ENCODE peak calls at places on chromosomes 1 and 21, in four cellular contexts. One of them, this sample, is unnamed.

GRCh38 chr1:51969038-51969705 is 21.3 kb downstream of the RAB3B start:
- DNase-seq in GM12878: no peak
- DNase-seq in HepG2: peak; percentile 92
- DNase-seq in K562: no peak
- DNase-seq in this sample: no peak

GRCh38 chr1:21852282-21853129 is 40.4 kb downstream of the LDLRAD2 start:
- DNase-seq in GM12878: peak; percentile 54
- DNase-seq in K562: no peak
- DNase-seq in HepG2: no peak
- DNase-seq in this sample: no peak

GRCh38 chr1:204714861-204715511 is 29.4 kb upstream of the LRRN2 start:
- DNase-seq in K562: no peak
- DNase-seq in HepG2: no peak
- DNase-seq in GM12878: peak; percentile 51
- DNase-seq in this sample: no peak

GRCh38 chr1:167739752-167740151 is 18.0 kb downstream of the MPZL1 start:
- DNase-seq in HepG2: peak; percentile 46
- DNase-seq in K562: no peak
- DNase-seq in GM12878: no peak
- DNase-seq in this sample: no peak

GRCh38 chr1:202189012-202189790 is 4.4 kb upstream of the LGR6 start:
- DNase-seq in K562: peak; percentile 75
- DNase-seq in GM12878: no peak
- DNase-seq in HepG2: peak; percentile 83
- DNase-seq in this sample: peak; percentile 68

GRCh38 chr21:34881421-34881820 is 167.7 kb downstream of the RUNX1 start:
- DNase-seq in HepG2: no peak
- DNase-seq in K562: no peak
- DNase-seq in GM12878: no peak
- DNase-seq in this sample: no peak

GRCh38 chr1:153049211-153049610 is 8.1 kb downstream of the SPRR2A start:
- DNase-seq in GM12878: no peak
- DNase-seq in K562: no peak
- DNase-seq in HepG2: no peak
- DNase-seq in this sample: no peak

GRCh38 chr1:7255303-7256058 is 470.2 kb downstream of the CAMTA1 start:
- DNase-seq in K562: no peak
- DNase-seq in HepG2: no peak
- DNase-seq in GM12878: no peak
- DNase-seq in this sample: no peak

GRCh38 chr1:229952135-229952534 is 114.9 kb upstream of the GALNT2 start:
- DNase-seq in HepG2: no peak
- DNase-seq in K562: no peak
- DNase-seq in GM12878: no peak
- DNase-seq in this sample: no peak

GRCh38 chr1:231743966-231744365 is 117.4 kb downstream of the DISC1 start:
- DNase-seq in GM12878: no peak
- DNase-seq in K562: no peak
- DNase-seq in HepG2: no peak
- DNase-seq in this sample: no peak

GRCh38 chr1:233328661-233329498 is 1.4 kb downstream of the MAP3K21 start:
- DNase-seq in GM12878: no peak
- DNase-seq in K562: no peak
- DNase-seq in HepG2: no peak
- DNase-seq in this sample: no peak

GRCh38 chr1:155278689-155279160 is 1.5 kb downstream of the HCN3 start:
- DNase-seq in HepG2: no peak
- DNase-seq in K562: no peak
- DNase-seq in GM12878: no peak
- DNase-seq in this sample: no peak

GRCh38 chr1:16207318-16208269 is 4.9 kb downstream of the ARHGEF19 start:
- DNase-seq in GM12878: no peak
- DNase-seq in HepG2: no peak
- DNase-seq in K562: peak; percentile 38
- DNase-seq in this sample: no peak

GRCh38 chr1:155079487-155080249 is 1.0 kb downstream of the EFNA3 start:
- DNase-seq in K562: no peak
- DNase-seq in GM12878: no peak
- DNase-seq in HepG2: no peak
- DNase-seq in this sample: no peak

GRCh38 chr1:85681087-85681486 is 27.1 kb downstream of the ZNHIT6 start:
- DNase-seq in HepG2: peak; percentile 97
- DNase-seq in GM12878: no peak
- DNase-seq in K562: no peak
- DNase-seq in this sample: no peak

GRCh38 chr1:6785721-6786505 is 659 bp downstream of the CAMTA1 start:
- DNase-seq in K562: peak; percentile 95
- DNase-seq in GM12878: no peak
- DNase-seq in HepG2: no peak
- DNase-seq in this sample: peak; percentile 55

GRCh38 chr1:216422821-216423529 is at the start of gene USH2A:
- DNase-seq in HepG2: no peak
- DNase-seq in K562: no peak
- DNase-seq in GM12878: no peak
- DNase-seq in this sample: no peak

GRCh38 chr1:199149591-199149990 is 510.8 kb downstream of the PTPRC start:
- DNase-seq in K562: no peak
- DNase-seq in GM12878: no peak
- DNase-seq in HepG2: no peak
- DNase-seq in this sample: no peak

GRCh38 chr1:150008699-150009098 is 1.8 kb downstream of the OTUD7B start:
- DNase-seq in GM12878: no peak
- DNase-seq in HepG2: peak; percentile 70
- DNase-seq in K562: no peak
- DNase-seq in this sample: no peak

GRCh38 chr1:192936313-192937018 is 122.7 kb downstream of the UCHL5 start:
- DNase-seq in K562: no peak
- DNase-seq in HepG2: no peak
- DNase-seq in GM12878: no peak
- DNase-seq in this sample: no peak

GRCh38 chr1:212485895-212486590 is 53.3 kb downstream of the NENF start:
- DNase-seq in HepG2: peak; percentile 71
- DNase-seq in GM12878: no peak
- DNase-seq in K562: peak; percentile 39
- DNase-seq in this sample: no peak

GRCh38 chr1:42210421-42211133 is 46.0 kb upstream of the GUCA2A start:
- DNase-seq in K562: no peak
- DNase-seq in HepG2: no peak
- DNase-seq in GM12878: no peak
- DNase-seq in this sample: no peak

GRCh38 chr21:45299864-45300785 is 12.4 kb upstream of the POFUT2 start:
- DNase-seq in K562: no peak
- DNase-seq in GM12878: no peak
- DNase-seq in HepG2: no peak
- DNase-seq in this sample: no peak

GRCh38 chr1:61253912-61254628 is 171.7 kb downstream of the NFIA start:
- DNase-seq in K562: no peak
- DNase-seq in HepG2: no peak
- DNase-seq in GM12878: no peak
- DNase-seq in this sample: no peak

GRCh38 chr1:118302145-118302544 is 117.1 kb upstream of the SPAG17 start:
- DNase-seq in GM12878: no peak
- DNase-seq in K562: no peak
- DNase-seq in HepG2: no peak
- DNase-seq in this sample: no peak

GRCh38 chr1:67327864-67328263 is 20.2 kb downstream of the IL12RB2 start:
- DNase-seq in HepG2: no peak
- DNase-seq in GM12878: no peak
- DNase-seq in K562: no peak
- DNase-seq in this sample: no peak

GRCh38 chr1:10675813-10676212 is 120.6 kb downstream of the CASZ1 start:
- DNase-seq in HepG2: no peak
- DNase-seq in GM12878: no peak
- DNase-seq in K562: no peak
- DNase-seq in this sample: no peak
- TF ChIP-seq BHLHE40 in HepG2: no peak
- TF ChIP-seq BHLHE40 in GM12878: no peak
- TF ChIP-seq BHLHE40 in K562: no peak
- TF ChIP-seq BHLHE40 in this sample: no peak

DNA sequence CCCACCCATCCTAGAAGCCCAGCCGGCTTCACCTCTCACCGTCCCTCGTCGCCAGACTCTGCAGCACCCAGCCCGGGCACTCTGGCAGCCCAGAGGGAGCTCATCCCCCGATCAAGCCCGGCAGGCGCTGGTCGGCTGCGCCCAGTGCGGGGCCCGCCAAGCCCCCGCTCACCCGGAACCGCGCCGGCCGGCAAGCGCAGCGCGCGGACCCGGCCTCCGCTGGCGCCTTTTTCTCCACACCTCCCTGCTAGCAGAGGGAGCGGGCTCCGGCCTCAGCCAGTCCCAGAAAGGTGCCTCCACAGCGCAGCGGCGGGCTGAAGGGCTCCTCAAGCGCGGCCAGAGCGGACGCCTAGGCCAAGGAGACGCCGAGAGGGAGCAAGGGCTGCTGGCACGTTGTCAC is 2023.3 kb downstream of the NCAM2 start:
- DNase-seq in K562: no peak
- DNase-seq in HepG2: no peak
- DNase-seq in GM12878: no peak
- DNase-seq in this sample: no peak
- TF ChIP-seq TARDBP in K562: no peak
- TF ChIP-seq TARDBP in HepG2: no peak
- TF ChIP-seq TARDBP in GM12878: no peak
- TF ChIP-seq TARDBP in this sample: no peak

DNA sequence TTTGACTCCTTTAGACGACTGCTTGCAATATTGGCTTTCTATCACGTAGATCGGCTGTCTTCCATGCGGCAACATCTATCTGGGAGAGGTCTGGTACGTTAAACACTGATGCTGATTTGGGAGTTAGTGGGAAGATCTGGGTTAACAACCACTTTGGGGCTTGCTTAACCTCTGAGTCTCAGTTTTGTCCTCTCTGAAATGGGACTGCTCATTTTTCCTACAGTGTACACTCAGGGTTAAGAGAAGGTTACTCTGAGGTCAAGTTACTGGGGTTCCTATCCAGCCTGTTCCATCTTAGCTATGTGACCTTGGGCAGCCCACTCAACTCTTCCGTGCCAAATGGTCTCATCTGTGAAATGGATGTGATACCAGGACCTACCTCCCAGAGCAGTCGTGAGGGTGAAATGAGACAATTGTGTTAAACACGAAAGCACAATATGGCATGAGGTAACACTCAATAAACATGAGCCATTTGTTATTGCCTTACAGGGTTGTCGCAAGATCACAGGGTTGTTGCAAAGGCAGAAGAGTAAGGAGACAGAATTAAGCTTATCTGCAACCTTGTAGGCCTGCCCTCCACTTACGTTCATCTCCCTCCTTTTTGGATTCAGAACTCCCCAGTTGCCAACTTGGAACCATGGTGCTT is 5.6 kb downstream of the ABCA4 start:
- DNase-seq in GM12878: no peak
- DNase-seq in K562: no peak
- DNase-seq in HepG2: peak; percentile 53
- DNase-seq in this sample: no peak
- TF ChIP-seq SP1 in GM12878: no peak
- TF ChIP-seq SP1 in K562: no peak
- TF ChIP-seq SP1 in HepG2: no peak
- TF ChIP-seq SP1 in this sample: no peak

DNA sequence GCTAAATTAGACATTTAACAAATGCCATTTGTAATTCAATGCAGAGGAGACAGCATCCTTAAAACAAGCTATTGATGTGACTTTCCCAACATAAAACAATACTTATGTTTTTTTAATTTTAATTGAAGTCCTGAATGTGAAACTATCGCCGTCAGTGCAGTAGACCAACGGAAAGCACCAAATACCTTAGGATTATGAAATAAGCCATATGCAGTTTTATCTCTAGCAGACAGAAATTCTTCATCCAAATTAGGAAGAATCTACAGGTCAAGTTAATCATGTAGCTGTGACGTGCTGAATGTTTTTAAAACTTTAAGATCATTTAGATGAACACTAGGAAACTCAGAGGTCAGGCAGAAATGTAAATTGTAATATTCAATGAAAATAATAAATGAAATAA is 714 bp upstream of the ST6GALNAC5 start:
- DNase-seq in K562: no peak
- DNase-seq in HepG2: no peak
- DNase-seq in GM12878: no peak
- DNase-seq in this sample: no peak
- TF ChIP-seq BHLHE40 in K562: no peak
- TF ChIP-seq BHLHE40 in HepG2: no peak
- TF ChIP-seq BHLHE40 in GM12878: no peak
- TF ChIP-seq BHLHE40 in this sample: no peak

DNA sequence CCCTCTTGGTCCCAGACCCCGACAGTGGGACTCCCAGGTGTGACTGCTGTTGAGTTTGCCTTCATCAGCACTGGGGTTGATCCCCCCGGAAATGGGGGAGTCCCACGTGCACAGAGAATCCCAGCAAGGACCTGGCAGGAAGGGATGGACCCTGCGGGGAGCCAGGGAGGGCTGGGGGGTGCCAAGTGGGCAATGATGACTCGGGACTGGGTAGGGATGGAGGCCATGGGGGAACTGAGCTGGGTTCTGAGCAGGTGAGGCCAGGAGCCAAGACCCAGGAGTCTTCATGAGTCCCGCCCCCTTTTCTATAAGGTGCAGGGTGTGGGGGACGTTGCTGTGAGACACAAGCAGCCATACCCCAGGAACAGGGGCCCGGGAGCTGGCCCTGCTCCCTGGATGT is 103.8 kb downstream of the CRYAA start:
- DNase-seq in K562: no peak
- DNase-seq in GM12878: no peak
- DNase-seq in HepG2: no peak
- DNase-seq in this sample: no peak
- TF ChIP-seq TARDBP in K562: no peak
- TF ChIP-seq TARDBP in GM12878: no peak
- TF ChIP-seq TARDBP in HepG2: no peak
- TF ChIP-seq TARDBP in this sample: no peak

GRCh38 chr1:62989497-62989896 is 205.6 kb downstream of the ATG4C start:
- DNase-seq in HepG2: peak; percentile 12
- DNase-seq in K562: no peak
- DNase-seq in GM12878: no peak
- DNase-seq in this sample: no peak
- TF ChIP-seq SP1 in HepG2: no peak
- TF ChIP-seq SP1 in K562: no peak
- TF ChIP-seq SP1 in GM12878: no peak
- TF ChIP-seq SP1 in this sample: no peak

GRCh38 chr1:198088360-198089071 is 68.3 kb upstream of the NEK7 start:
- DNase-seq in HepG2: peak; percentile 7
- DNase-seq in K562: no peak
- DNase-seq in GM12878: no peak
- DNase-seq in this sample: peak; percentile 37
- TF ChIP-seq BHLHE40 in HepG2: no peak
- TF ChIP-seq BHLHE40 in K562: no peak
- TF ChIP-seq BHLHE40 in GM12878: no peak
- TF ChIP-seq BHLHE40 in this sample: no peak